ENCODE peak calls at places on chromosomes 13 and 19, in ten cellular contexts. J is GM12878; T is effector memory CD4-positive, alpha-beta T cell; M is neural progenitor cell; E is iPS DF 6.9; W is fibroblast of lung; A is colonic mucosa; L is astrocyte; C is H9; N is right cardiac atrium. D is an unnamed sample.

GRCh38 chr19:1312732-1313694 is 27.3 kb downstream of the EFNA2 start:
- DNase-seq in J (no peak), T (no peak), M (peak; percentile 48), E (no peak), W (peak; percentile 11), A (peak; percentile 61), L (peak; percentile 63), C (no peak), N (no peak), D (no peak)

GRCh38 chr19:38204096-38204495 is 19.9 kb downstream of the DPF1 start:
- DNase-seq in J (no peak), T (no peak), M (no peak), E (no peak), W (no peak), A (no peak), L (no peak), C (no peak), N (no peak), D (no peak)

GRCh38 chr19:47272448-47273312 is 2.0 kb upstream of the INAFM1 start:
- DNase-seq in J (no peak), T (no peak), M (peak; percentile 63), E (no peak), W (peak; percentile 32), A (peak; percentile 58), L (peak; percentile 10), C (no peak), N (peak; percentile 82), D (no peak)

GRCh38 chr13:79530270-79530669 is 49.3 kb downstream of the NDFIP2 start:
- DNase-seq in J (no peak), T (no peak), M (no peak), E (no peak), W (no peak), A (no peak), L (no peak), C (no peak), N (no peak), D (no peak)

GRCh38 chr19:19900124-19900523 is 622 bp upstream of the ZNF93 start:
- DNase-seq in J (no peak), T (peak; percentile 1), M (no peak), E (no peak), W (peak; percentile 89), A (no peak), L (peak; percentile 88), C (no peak), N (no peak), D (no peak)

GRCh38 chr19:48656840-48657474 is 11.0 kb upstream of the CA11 start:
- DNase-seq in J (no peak), T (no peak), M (no peak), E (no peak), W (peak; percentile 93), A (no peak), L (peak; percentile 93), C (no peak), N (no peak), D (no peak)

GRCh38 chr19:16327501-16327900 is 2.9 kb downstream of the KLF2 start:
- DNase-seq in J (no peak), T (no peak), M (no peak), E (no peak), W (no peak), A (no peak), L (no peak), C (no peak), N (no peak), D (peak; percentile 73)

GRCh38 chr19:12202250-12202649 is 39.4 kb downstream of the ZNF136 start:
- DNase-seq in J (no peak), T (peak; percentile 16), M (peak; percentile 48), E (no peak), W (no peak), A (peak; percentile 61), L (no peak), C (peak; percentile 31), N (peak; percentile 65), D (peak; percentile 27)

GRCh38 chr19:52527954-52528326 is 472 bp downstream of the ZNF808 start:
- DNase-seq in J (no peak), T (no peak), M (peak; percentile 47), E (no peak), W (peak; percentile 2), A (no peak), L (no peak), C (peak; percentile 36), N (peak; percentile 69), D (no peak)

GRCh38 chr13:38430761-38431160 is 81.1 kb downstream of the UFM1 start:
- DNase-seq in J (no peak), T (no peak), M (no peak), E (no peak), W (no peak), A (no peak), L (no peak), C (no peak), N (no peak), D (no peak)

DNA sequence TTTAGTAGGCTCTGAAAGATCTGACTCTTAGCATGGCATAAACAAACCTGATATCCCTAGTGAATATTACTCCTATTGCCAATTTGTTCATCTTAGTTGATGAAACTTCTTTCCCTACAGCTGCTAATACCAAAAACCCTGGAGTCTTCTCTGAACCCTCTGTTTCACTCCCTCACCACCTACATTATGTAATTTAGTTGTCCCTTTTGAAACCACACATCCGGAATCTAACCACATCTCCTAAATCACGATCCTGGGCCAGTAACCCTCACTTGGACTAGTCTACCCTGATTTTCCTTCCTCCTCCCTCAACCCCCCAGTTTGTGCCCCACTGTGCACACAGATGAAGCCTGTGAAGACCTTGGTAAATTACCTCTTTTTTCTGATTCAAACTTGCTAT is 1.2 kb downstream of the ZNF256 start:
- DNase-seq in J (no peak), T (no peak), M (no peak), E (no peak), W (no peak), A (no peak), L (no peak), C (no peak), N (no peak), D (no peak)
- H3K9me3 ChIP-seq in J (peaks cover 37% of the 10 kb centered on the region), T (peaks cover 34% of the 10 kb centered on the region), M (no peaks in the 10 kb centered on the region), E (peaks cover 1% of the 10 kb centered on the region), W (peaks cover 2% of the 10 kb centered on the region), A (no peaks in the 10 kb centered on the region), L (peaks cover 44% of the 10 kb centered on the region), C (peaks cover 4% of the 10 kb centered on the region), N (peaks cover 14% of the 10 kb centered on the region), D (peaks cover 7% of the 10 kb centered on the region)

GRCh38 chr19:30112666-30113065 is 170.6 kb downstream of the URI1 start:
- DNase-seq in J (no peak), T (no peak), M (no peak), E (no peak), W (no peak), A (no peak), L (no peak), C (no peak), N (no peak), D (no peak)
- H3K9me3 ChIP-seq in J (no peaks in the 10 kb centered on the region), T (no peaks in the 10 kb centered on the region), M (no peaks in the 10 kb centered on the region), E (no peaks in the 10 kb centered on the region), W (no peaks in the 10 kb centered on the region), A (no peaks in the 10 kb centered on the region), L (no peaks in the 10 kb centered on the region), C (no peaks in the 10 kb centered on the region), N (no peaks in the 10 kb centered on the region), D (no peaks in the 10 kb centered on the region)

GRCh38 chr19:8814176-8814575 is 17.9 kb downstream of the ZNF558 start:
- DNase-seq in J (no peak), T (no peak), M (no peak), E (no peak), W (no peak), A (no peak), L (no peak), C (no peak), N (no peak), D (no peak)

GRCh38 chr19:8820234-8820633 is 11.9 kb downstream of the ZNF558 start:
- DNase-seq in J (no peak), T (no peak), M (no peak), E (no peak), W (no peak), A (no peak), L (no peak), C (no peak), N (no peak), D (no peak)

GRCh38 chr19:8811315-8812172 is 20.6 kb downstream of the ZNF558 start:
- DNase-seq in J (no peak), T (no peak), M (no peak), E (no peak), W (peak; percentile 34), A (no peak), L (peak; percentile 16), C (no peak), N (no peak), D (no peak)

DNA sequence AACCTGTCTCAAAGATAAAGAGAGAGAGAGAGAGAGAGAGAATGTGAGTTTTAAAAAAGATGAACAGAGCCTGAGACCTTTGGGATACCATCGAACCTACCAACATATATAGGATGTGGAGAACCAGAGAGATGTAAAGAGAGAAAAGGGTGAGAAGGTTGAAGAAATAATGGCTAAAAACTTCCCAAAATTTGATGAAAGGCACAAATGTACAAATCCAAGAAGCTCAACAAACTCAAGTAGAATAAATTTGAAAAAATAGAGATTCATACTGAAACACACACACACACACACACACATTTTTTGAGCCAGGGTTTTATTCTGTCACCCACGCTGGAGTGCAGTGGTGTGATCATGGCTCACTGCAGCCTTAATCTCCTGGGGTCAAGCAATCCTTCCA is 16.3 kb downstream of the ZNF558 start:
- DNase-seq in J (no peak), T (no peak), M (no peak), E (no peak), W (no peak), A (no peak), L (no peak), C (no peak), N (no peak), D (no peak)
- H3K9me3 ChIP-seq in J (peaks cover 7% of the 10 kb centered on the region), T (peaks cover 44% of the 10 kb centered on the region), M (peaks cover 64% of the 10 kb centered on the region), E (peaks cover 10% of the 10 kb centered on the region), W (peaks cover 3% of the 10 kb centered on the region), A (peaks cover 27% of the 10 kb centered on the region), L (peaks cover 48% of the 10 kb centered on the region), C (peaks cover 62% of the 10 kb centered on the region), N (peaks cover 24% of the 10 kb centered on the region), D (peaks cover 27% of the 10 kb centered on the region)

DNA sequence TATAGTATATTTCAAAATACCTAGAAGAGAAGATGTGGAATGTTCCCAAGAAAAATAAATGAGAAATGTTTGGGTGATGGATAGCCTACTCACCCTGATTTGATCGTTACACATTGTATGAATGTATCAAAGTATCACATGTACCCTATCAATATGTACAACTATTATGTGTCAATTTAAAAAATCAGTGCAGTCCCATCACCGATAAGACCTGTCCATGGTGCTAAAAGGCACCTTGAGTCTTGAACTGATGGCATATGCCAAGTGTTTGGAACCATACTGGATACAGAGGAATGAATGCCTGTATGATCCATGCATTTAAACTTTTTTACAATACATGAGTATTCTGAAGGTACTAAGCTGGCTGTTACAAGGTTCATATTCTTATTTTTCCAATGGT is 50.2 kb upstream of the ZNF835 start:
- DNase-seq in J (no peak), T (no peak), M (no peak), E (no peak), W (no peak), A (no peak), L (no peak), C (no peak), N (no peak), D (no peak)
- H3K9me3 ChIP-seq in J (no peaks in the 10 kb centered on the region), T (no peaks in the 10 kb centered on the region), M (peaks cover 18% of the 10 kb centered on the region), E (peaks cover 7% of the 10 kb centered on the region), W (no peaks in the 10 kb centered on the region), A (no peaks in the 10 kb centered on the region), L (peaks cover 4% of the 10 kb centered on the region), C (peaks cover 72% of the 10 kb centered on the region), N (no peaks in the 10 kb centered on the region), D (no peaks in the 10 kb centered on the region)

DNA sequence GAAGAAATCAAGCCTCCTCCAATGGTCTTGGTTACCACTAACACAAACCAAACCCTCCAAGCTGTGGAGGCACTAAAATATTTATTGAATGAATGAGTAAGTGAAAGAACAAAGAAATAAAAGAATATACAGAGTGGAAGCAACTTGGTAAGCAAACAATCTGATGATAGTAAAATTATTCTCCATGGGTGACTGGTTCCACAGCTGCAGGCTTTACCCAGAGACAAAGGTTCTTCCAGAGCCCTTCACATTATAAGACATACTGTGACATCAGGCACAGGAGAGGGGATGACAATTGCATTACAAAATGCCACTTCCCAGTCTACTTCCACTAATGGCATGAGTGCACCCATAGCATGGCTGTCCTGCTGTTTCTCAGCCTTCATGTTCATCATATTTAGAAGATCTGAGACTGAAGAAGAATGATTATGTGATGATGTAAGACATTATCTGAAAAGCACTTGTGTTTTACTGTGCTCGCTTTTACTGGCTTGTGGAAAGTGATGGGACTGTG is 220.4 kb upstream of the NBEA start:
- DNase-seq in J (no peak), T (no peak), M (no peak), E (no peak), W (no peak), A (no peak), L (no peak), C (no peak), N (no peak), D (no peak)
- H3K9me3 ChIP-seq in J (no peaks in the 10 kb centered on the region), T (no peaks in the 10 kb centered on the region), M (no peaks in the 10 kb centered on the region), E (no peaks in the 10 kb centered on the region), W (no peaks in the 10 kb centered on the region), A (no peaks in the 10 kb centered on the region), L (no peaks in the 10 kb centered on the region), C (no peaks in the 10 kb centered on the region), N (no peaks in the 10 kb centered on the region), D (no peaks in the 10 kb centered on the region)

D was measured in OCI-LY7.